ENCODE peak calls at places on chromosome 2, in six cellular contexts. R is endodermal cell, Y is HTR-8/SVneo, E is fibroblast of pulmonary artery, K is iPS DF 6.9, V is brain microvascular endothelial cell. N is an unnamed sample.

GRCh38 chr2:226578879-226579278 is 220.7 kb downstream of the IRS1 start:
- DNase-seq in Y (peak), K (no peak), R (no peak), E (peak), V (no peak), N (peak)

GRCh38 chr2:181235683-181236459 is 221.3 kb upstream of the ITGA4 start:
- DNase-seq in R (no peak), K (no peak), E (no peak), Y (no peak), V (no peak), N (no peak)

GRCh38 chr2:30366199-30366691 is 80.8 kb upstream of the LCLAT1 start:
- DNase-seq in K (no peak), E (no peak), V (peak), Y (no peak), R (no peak), N (no peak)

GRCh38 chr2:121798617-121799016 is 43.2 kb downstream of the TSN start:
- DNase-seq in V (no peak), E (no peak), R (no peak), K (no peak), Y (no peak), N (no peak)

GRCh38 chr2:32464441-32464840 is 107.6 kb downstream of the BIRC6 start:
- DNase-seq in R (no peak), K (no peak), V (peak), E (peak), Y (no peak), N (no peak)

GRCh38 chr2:239306274-239307220 is 94.3 kb downstream of the HDAC4 start:
- DNase-seq in K (no peak), Y (no peak), V (no peak), E (no peak), R (peak), N (no peak)

GRCh38 chr2:130327703-130328527 is 14.8 kb upstream of the IMP4 start:
- DNase-seq in R (peak), E (peak), V (peak), K (no peak), Y (peak), N (peak)

GRCh38 chr2:1081411-1082225 is 131.0 kb downstream of the SNTG2 start:
- DNase-seq in K (no peak), E (peak), V (no peak), R (no peak), Y (no peak), N (peak)

GRCh38 chr2:71702071-71702970 is 249.0 kb downstream of the DYSF start:
- DNase-seq in R (no peak), Y (no peak), E (no peak), K (no peak), V (no peak), N (no peak)

GRCh38 chr2:227006189-227006897 is 157.7 kb downstream of the COL4A4 start:
- DNase-seq in R (no peak), K (no peak), Y (no peak), V (no peak), E (no peak), N (no peak)

GRCh38 chr2:191209346-191209745 is 35.9 kb upstream of the MYO1B start:
- DNase-seq in R (no peak), V (no peak), Y (no peak), E (no peak), K (no peak), N (no peak)

GRCh38 chr2:42385225-42385624 is 24.2 kb upstream of the COX7A2L start:
- DNase-seq in R (peak), V (no peak), E (peak), Y (peak), K (no peak), N (peak)

GRCh38 chr2:228681426-228681825 is 499.9 kb upstream of the SPHKAP start:
- DNase-seq in V (peak), K (peak), E (peak), Y (no peak), R (peak), N (peak)

GRCh38 chr2:199495147-199495546 is 37.4 kb upstream of the SATB2 start:
- DNase-seq in K (no peak), R (no peak), Y (no peak), E (no peak), V (no peak), N (no peak)

GRCh38 chr2:47016172-47016913 is 100.7 kb upstream of the MCFD2 start:
- DNase-seq in R (peak), E (peak), V (peak), K (no peak), Y (peak), N (peak)

GRCh38 chr2:220300806-220301205 is 673.4 kb downstream of the SLC4A3 start:
- DNase-seq in E (no peak), R (no peak), V (no peak), K (no peak), Y (no peak), N (no peak)

GRCh38 chr2:17231425-17231965 is 286.7 kb downstream of the RAD51AP2 start:
- DNase-seq in Y (no peak), V (no peak), R (no peak), E (no peak), K (no peak), N (no peak)

GRCh38 chr2:232537079-232537478 is 2.4 kb upstream of the CHRNG start:
- DNase-seq in V (no peak), R (peak), Y (no peak), K (no peak), E (no peak), N (no peak)

GRCh38 chr2:20236496-20236895 is 11.6 kb upstream of the SDC1 start:
- DNase-seq in R (no peak), Y (no peak), K (no peak), V (no peak), E (no peak), N (no peak)